ENCODE peak calls at places on chromosome 1, in six cellular contexts. J, E, W, H, V and M are unnamed samples.

GRCh38 chr1:88892146-88892877 is 945 bp upstream of the GTF2B start:
- DNase-seq in E (no peak), V (no peak), W (no peak), J (no peak), H (no peak), M (no peak)

GRCh38 chr1:48493970-48494769 is 22.2 kb upstream of the SPATA6 start:
- DNase-seq in V (no peak), H (no peak), W (peak; percentile 32), E (no peak), J (no peak), M (no peak)

GRCh38 chr1:245807306-245807705 is 652.5 kb downstream of the KIF26B start:
- DNase-seq in E (no peak), H (no peak), W (no peak), J (no peak), V (no peak), M (no peak)

GRCh38 chr1:97925982-97926708 is 5.3 kb upstream of the DPYD start:
- DNase-seq in J (no peak), E (no peak), H (no peak), V (no peak), W (no peak), M (no peak)

GRCh38 chr1:3539707-3540425 is 71.4 kb downstream of the MEGF6 start:
- DNase-seq in H (no peak), J (no peak), W (no peak), V (no peak), E (no peak), M (no peak)

GRCh38 chr1:36212782-36213181 is 11.5 kb upstream of the THRAP3 start:
- DNase-seq in W (no peak), E (no peak), J (no peak), V (no peak), H (no peak), M (no peak)

GRCh38 chr1:209655412-209655811 is 3.2 kb upstream of the LAMB3 start:
- DNase-seq in V (no peak), W (no peak), J (no peak), E (no peak), H (no peak), M (no peak)

GRCh38 chr1:54200519-54200997 is 591 bp downstream of the MRPL37 start:
- DNase-seq in W (no peak), H (no peak), E (no peak), J (no peak), V (no peak), M (peak; percentile 42)

GRCh38 chr1:194485432-194485831 is 1299.0 kb upstream of the B3GALT2 start:
- DNase-seq in J (no peak), W (no peak), E (no peak), V (no peak), H (no peak), M (no peak)

GRCh38 chr1:69929278-69930057 is 275.9 kb downstream of the LRRC40 start:
- DNase-seq in E (no peak), H (no peak), V (no peak), W (no peak), J (no peak), M (no peak)

GRCh38 chr1:13228343-13228781 is 2.4 kb upstream of the PRAMEF18 start:
- DNase-seq in E (no peak), V (no peak), W (peak; percentile 52), H (no peak), J (no peak), M (no peak)
- H3K9me3 ChIP-seq in E (peaks cover 4% of the 10 kb centered on the region), V (no peaks in the 10 kb centered on the region), W (no peaks in the 10 kb centered on the region), H (peaks cover 26% of the 10 kb centered on the region), J (peaks cover 11% of the 10 kb centered on the region), M (peaks cover 4% of the 10 kb centered on the region)

DNA sequence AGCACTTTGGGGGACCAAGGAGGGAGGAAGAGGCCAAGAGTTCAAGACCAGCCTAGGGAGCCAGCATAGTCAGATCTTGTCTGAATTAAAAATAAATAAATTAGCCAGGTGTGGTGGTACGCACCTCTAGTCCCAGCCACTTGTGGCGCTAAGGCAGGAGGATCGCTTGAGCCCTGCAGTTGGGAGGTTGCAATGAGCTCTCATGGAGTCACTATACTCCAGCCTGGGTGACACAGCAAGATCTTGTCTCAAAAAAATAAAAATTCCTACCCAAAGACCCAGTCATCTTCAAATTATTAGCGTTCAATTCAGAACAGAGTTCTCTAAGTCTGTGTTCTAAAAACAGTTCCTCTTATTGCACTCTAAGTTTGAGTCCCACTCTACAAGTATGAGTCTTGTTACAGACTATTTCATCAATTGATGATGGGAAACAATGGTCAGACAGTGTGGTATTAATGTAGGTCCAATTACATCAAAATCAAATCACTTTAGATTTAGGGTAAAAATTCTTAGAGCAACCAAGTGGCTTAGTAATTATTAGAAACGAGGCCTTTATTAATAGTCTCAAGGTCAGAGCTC is 6.9 kb downstream of the FOXJ3 start:
- DNase-seq in V (no peak), J (no peak), W (no peak), H (no peak), E (no peak), M (no peak)
- H3K4me1 ChIP-seq in V (peaks cover 8% of the 10 kb centered on the region), J (no peaks in the 10 kb centered on the region), W (peaks cover 27% of the 10 kb centered on the region), H (peaks cover 12% of the 10 kb centered on the region), E (peaks cover 96% of the 10 kb centered on the region), M (peaks cover 5% of the 10 kb centered on the region)

DNA sequence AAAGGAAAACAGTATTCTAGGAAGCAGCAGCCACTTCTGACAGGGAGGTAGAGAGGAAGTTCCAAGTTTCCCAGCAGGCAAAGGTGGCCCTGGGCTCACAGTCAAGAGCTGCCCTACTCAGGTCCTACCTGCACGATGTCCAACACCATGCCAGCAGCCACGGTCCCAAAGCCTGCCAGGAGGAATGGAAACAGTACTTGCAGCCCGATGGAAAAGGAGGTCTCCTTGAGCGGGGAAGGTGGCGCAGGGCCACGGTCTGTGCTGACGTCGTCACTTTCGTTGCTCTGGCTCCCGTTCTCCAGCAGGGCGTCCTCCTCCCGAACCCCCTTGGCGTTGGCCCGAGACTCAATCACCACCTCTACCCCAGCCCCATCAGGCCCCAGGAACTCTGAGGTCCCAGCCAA is 3.1 kb downstream of the SLC41A1 start:
- DNase-seq in J (no peak), V (no peak), W (no peak), H (no peak), E (peak; percentile 41), M (no peak)
- H3K4me3 ChIP-seq in J (no peak overlapping the region), V (no peak overlapping the region), W (no peak overlapping the region), H (no peak overlapping the region), E (peak overlapping the region; percentile 94), M (no peak overlapping the region)

GRCh38 chr1:4978660-4979390 is 324.4 kb downstream of the AJAP1 start:
- DNase-seq in H (no peak), E (no peak), W (no peak), J (no peak), V (no peak), M (no peak)
- H3K9me3 ChIP-seq in H (no peaks in the 10 kb centered on the region), E (peaks cover 5% of the 10 kb centered on the region), W (no peaks in the 10 kb centered on the region), J (no peaks in the 10 kb centered on the region), V (peaks cover 2% of the 10 kb centered on the region), M (peaks cover 10% of the 10 kb centered on the region)

GRCh38 chr1:184497962-184498723 is 111.3 kb downstream of the C1orf21 start:
- DNase-seq in H (peak; percentile 86), J (peak; percentile 63), E (no peak), V (no peak), W (no peak), M (no peak)

GRCh38 chr1:184492543-184492942 is 105.7 kb downstream of the C1orf21 start:
- DNase-seq in H (no peak), J (no peak), V (no peak), E (no peak), W (no peak), M (no peak)

GRCh38 chr1:184494929-184495328 is 108.1 kb downstream of the C1orf21 start:
- DNase-seq in W (no peak), J (no peak), E (no peak), H (no peak), V (no peak), M (no peak)

GRCh38 chr1:184489908-184490307 is 103.1 kb downstream of the C1orf21 start:
- DNase-seq in W (no peak), E (no peak), H (no peak), J (no peak), V (no peak), M (no peak)

DNA sequence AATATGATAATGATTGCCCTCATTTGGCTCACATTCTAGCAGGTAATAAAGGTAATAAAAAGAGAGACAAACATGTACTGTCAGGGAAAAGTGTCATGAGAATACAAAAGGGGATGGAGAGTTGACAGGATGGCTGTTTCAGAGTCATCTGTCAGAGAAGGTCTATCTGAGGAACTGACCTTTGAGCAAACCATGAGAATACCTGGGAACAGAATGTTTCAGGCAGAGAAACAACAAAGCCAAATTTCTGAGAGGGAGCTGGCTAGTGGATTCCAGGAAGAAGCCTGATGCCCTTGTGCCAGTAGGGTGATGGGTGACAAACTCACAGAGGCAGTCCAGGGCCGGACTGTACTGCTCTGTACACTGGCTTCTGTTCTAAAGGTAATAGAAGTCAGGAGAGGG is 107.2 kb downstream of the C1orf21 start:
- DNase-seq in V (no peak), H (no peak), E (no peak), J (no peak), W (peak; percentile 60), M (no peak)
- H3K4me1 ChIP-seq in V (peaks cover 25% of the 10 kb centered on the region), H (peaks cover 59% of the 10 kb centered on the region), E (peaks cover 79% of the 10 kb centered on the region), J (peaks cover 35% of the 10 kb centered on the region), W (peaks cover 48% of the 10 kb centered on the region), M (peaks cover 20% of the 10 kb centered on the region)

GRCh38 chr1:26529405-26529654 is 231 bp upstream of the RPS6KA1 start:
- DNase-seq in J (no peak), E (no peak), H (no peak), V (no peak), W (no peak), M (no peak)

GRCh38 chr1:26530540-26530897 is 958 bp downstream of the RPS6KA1 start:
- DNase-seq in W (no peak), J (no peak), V (no peak), H (no peak), E (no peak), M (no peak)

GRCh38 chr1:26531651-26532131 is 2.1 kb downstream of the RPS6KA1 start:
- DNase-seq in E (no peak), V (no peak), H (no peak), J (no peak), W (peak; percentile 24), M (no peak)

GRCh38 chr1:26529655-26530539 is at the start of gene RPS6KA1:
- DNase-seq in H (peak; percentile 95), J (peak; percentile 78), E (peak; percentile 68), W (peak; percentile 64), V (no peak), M (peak; percentile 50)

DNA sequence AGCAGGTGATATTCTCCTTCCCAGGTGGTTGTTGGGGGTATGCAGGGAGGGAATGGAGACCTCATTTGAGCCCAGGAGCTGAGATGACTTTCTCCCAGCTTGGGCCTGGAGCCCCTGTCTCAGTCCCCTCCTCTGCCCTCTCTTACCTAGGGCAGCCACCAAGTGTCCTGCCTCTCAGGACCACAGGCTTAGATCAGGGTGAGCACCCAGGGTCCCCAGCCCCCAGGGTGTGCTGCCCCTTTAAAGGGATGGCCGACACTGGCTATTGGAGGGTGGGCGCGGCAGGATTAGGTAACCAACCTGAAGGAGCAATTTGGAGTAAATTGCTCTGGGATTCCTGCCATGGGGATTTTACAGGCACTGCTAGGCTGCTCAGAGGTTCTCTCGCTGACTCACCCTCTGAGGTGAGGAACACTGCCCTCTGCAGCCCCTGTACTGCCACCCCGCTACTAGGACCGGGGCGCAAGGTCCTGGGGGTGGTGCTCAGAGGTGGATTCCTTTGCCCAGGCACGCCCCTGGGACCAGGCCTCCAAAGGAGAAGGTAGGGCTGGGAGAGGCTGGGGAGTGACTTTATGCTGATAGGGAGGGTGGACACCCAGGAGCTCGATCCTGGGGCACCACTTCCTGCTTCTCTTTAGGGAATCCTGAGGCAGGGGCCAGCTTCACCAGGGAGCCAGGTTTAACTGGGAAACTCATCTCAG is 1.5 kb downstream of the RPS6KA1 start:
- DNase-seq in J (no peak), V (peak; percentile 81), H (peak; percentile 81), W (peak; percentile 77), E (no peak), M (peak; percentile 47)
- H3K4me3 ChIP-seq in J (peak overlapping the region; percentile 55), V (peak overlapping the region; percentile 98), H (peak overlapping the region; percentile 91), W (peak overlapping the region; percentile 94), E (no peak overlapping the region), M (peak overlapping the region; percentile 99)

GRCh38 chr1:227661495-227661894 is 73.6 kb downstream of the JMJD4 start:
- DNase-seq in H (no peak), W (no peak), V (no peak), J (no peak), E (no peak), M (no peak)
- H3K9me3 ChIP-seq in H (peaks cover 65% of the 10 kb centered on the region), W (peaks cover 98% of the 10 kb centered on the region), V (peaks cover 35% of the 10 kb centered on the region), J (peaks cover 32% of the 10 kb centered on the region), E (peaks cover 100% of the 10 kb centered on the region), M (peaks cover 47% of the 10 kb centered on the region)